ENCODE peak calls at places on chromosomes 2 and 18, in five cellular contexts. O is HCT116; G is CD8-positive, alpha-beta T cell; S is heart left ventricle; I is effector memory CD4-positive, alpha-beta T cell. F is an unnamed sample. For H3K4me1, the result is how much of the 10 kb centered on the place peaks cover.

GRCh38 chr2:207014424-207014823 is 75.1 kb downstream of the CPO start:
- DNase-seq in I (no peak), G (no peak), O (no peak), S (no peak), F (no peak)

GRCh38 chr2:199118701-199119241 is 339.0 kb downstream of the SATB2 start:
- DNase-seq in O (no peak), S (no peak), I (no peak), G (no peak), F (no peak)

GRCh38 chr2:168593713-168594112 is 137.6 kb downstream of the CERS6 start:
- DNase-seq in O (no peak), I (no peak), G (no peak), S (no peak), F (no peak)

GRCh38 chr2:45780541-45781463 is 129.3 kb downstream of the PRKCE start:
- DNase-seq in O (no peak), I (no peak), G (no peak), S (no peak), F (no peak)

GRCh38 chr18:49849331-49850217 is 36.2 kb upstream of the ACAA2 start:
- DNase-seq in O (peak), I (no peak), S (peak), G (no peak), F (peak)

GRCh38 chr2:81250270-81250669 is 945.7 kb upstream of the LRRTM1 start:
- DNase-seq in S (no peak), O (no peak), I (no peak), G (no peak), F (no peak)

GRCh38 chr2:99481941-99482340 is 7.9 kb downstream of the REV1 start:
- DNase-seq in G (no peak), O (no peak), I (no peak), S (peak), F (peak)

GRCh38 chr2:12044857-12045256 is 298.4 kb downstream of the LPIN1 start:
- DNase-seq in I (no peak), O (no peak), S (no peak), G (peak), F (no peak)

GRCh38 chr2:55014962-55015939 is 35.0 kb downstream of the RTN4 start:
- DNase-seq in I (peak), S (peak), G (peak), O (peak), F (peak)

GRCh38 chr2:9110346-9110884 is 96.2 kb upstream of the ASAP2 start:
- DNase-seq in S (no peak), G (no peak), I (no peak), O (no peak), F (no peak)

GRCh38 chr2:128477026-128477820 is 158.6 kb upstream of the HS6ST1 start:
- DNase-seq in S (no peak), G (no peak), O (no peak), I (no peak), F (no peak)

GRCh38 chr2:238720232-238720672 is 127.6 kb upstream of the TWIST2 start:
- DNase-seq in O (peak), I (no peak), S (no peak), G (peak), F (peak)

GRCh38 chr18:46148810-46149209 is 44.6 kb downstream of the HAUS1 start:
- DNase-seq in S (no peak), G (peak), I (peak), O (no peak), F (peak)

GRCh38 chr2:7510353-7510752 is 593.1 kb downstream of the RNF144A start:
- DNase-seq in S (no peak), O (no peak), I (no peak), G (no peak), F (no peak)

GRCh38 chr2:180753809-180754761 is 226.3 kb upstream of the UBE2E3 start:
- DNase-seq in S (no peak), O (no peak), I (no peak), G (no peak), F (no peak)

GRCh38 chr2:216713691-216714411 is 18.5 kb upstream of the IGFBP5 start:
- DNase-seq in G (no peak), S (peak), I (no peak), O (no peak), F (no peak)

GRCh38 chr2:100785621-100786296 is 34.2 kb upstream of the NPAS2 start:
- DNase-seq in S (no peak), I (no peak), G (no peak), O (no peak), F (no peak)

GRCh38 chr18:8462651-8463185 is 146.5 kb upstream of the RAB12 start:
- DNase-seq in O (no peak), G (no peak), I (no peak), S (no peak), F (no peak)

GRCh38 chr18:14747513-14748474 is at the start of gene ANKRD30B:
- DNase-seq in O (no peak), I (no peak), G (no peak), S (no peak), F (no peak)

GRCh38 chr2:19753818-19754217 is 148.0 kb downstream of the TTC32 start:
- DNase-seq in O (no peak), I (no peak), S (no peak), G (no peak), F (no peak)

GRCh38 chr2:209095432-209095831 is 328.4 kb upstream of the MAP2 start:
- DNase-seq in G (no peak), S (no peak), O (no peak), I (no peak), F (no peak)

GRCh38 chr2:239034561-239035341 is 186.9 kb downstream of the TWIST2 start:
- DNase-seq in S (no peak), O (no peak), G (no peak), I (no peak), F (no peak)

GRCh38 chr2:74862268-74862964 is 28.5 kb downstream of the HK2 start:
- DNase-seq in G (no peak), S (no peak), O (no peak), I (no peak), F (no peak)

GRCh38 chr18:68925268-68925667 is 127.4 kb downstream of the CCDC102B start:
- DNase-seq in O (no peak), I (no peak), G (no peak), S (no peak), F (no peak)

GRCh38 chr2:30252723-30253688 is 21.7 kb downstream of the LBH start:
- DNase-seq in S (peak), I (no peak), O (no peak), G (peak), F (no peak)

GRCh38 chr18:35110554-35111058 is 69.4 kb downstream of the MAPRE2 start:
- DNase-seq in S (no peak), I (no peak), G (no peak), O (no peak), F (no peak)

GRCh38 chr18:32255570-32255969 is 65.7 kb downstream of the MEP1B start:
- DNase-seq in O (no peak), S (no peak), G (no peak), I (no peak), F (no peak)

GRCh38 chr2:151359768-151360167 is 2.4 kb downstream of the TNFAIP6 start:
- DNase-seq in O (no peak), I (no peak), G (no peak), S (no peak), F (no peak)

GRCh38 chr2:174335605-174336402 is 1.1 kb downstream of the SP9 start:
- DNase-seq in S (no peak), O (no peak), I (no peak), G (no peak), F (no peak)

GRCh38 chr18:46754661-46755292 is 2.1 kb downstream of the ST8SIA5 start:
- DNase-seq in O (no peak), G (no peak), I (no peak), S (peak), F (no peak)

GRCh38 chr18:48831802-48832201 is 119.0 kb downstream of the SMAD7 start:
- DNase-seq in O (no peak), I (no peak), G (peak), S (no peak), F (no peak)

GRCh38 chr2:105406221-105406620 is 7.4 kb upstream of the FHL2 start:
- DNase-seq in I (no peak), G (no peak), O (no peak), S (no peak), F (no peak)
- H3K4me1 ChIP-seq in I (under half), G (under half), O (half or more), S (half or more), F (under half)

GRCh38 chr2:85706063-85706462 is 11.9 kb downstream of the GNLY start:
- DNase-seq in S (no peak), O (no peak), I (no peak), G (no peak), F (no peak)

GRCh38 chr2:85704800-85705679 is 10.9 kb downstream of the GNLY start:
- DNase-seq in I (no peak), O (no peak), S (no peak), G (peak), F (no peak)

GRCh38 chr2:85705680-85706039 is 11.5 kb downstream of the GNLY start:
- DNase-seq in G (no peak), O (peak), I (no peak), S (no peak), F (no peak)

GRCh38 chr2:85707304-85707703 is 13.1 kb downstream of the GNLY start:
- DNase-seq in I (peak), G (peak), S (peak), O (peak), F (peak)

DNA sequence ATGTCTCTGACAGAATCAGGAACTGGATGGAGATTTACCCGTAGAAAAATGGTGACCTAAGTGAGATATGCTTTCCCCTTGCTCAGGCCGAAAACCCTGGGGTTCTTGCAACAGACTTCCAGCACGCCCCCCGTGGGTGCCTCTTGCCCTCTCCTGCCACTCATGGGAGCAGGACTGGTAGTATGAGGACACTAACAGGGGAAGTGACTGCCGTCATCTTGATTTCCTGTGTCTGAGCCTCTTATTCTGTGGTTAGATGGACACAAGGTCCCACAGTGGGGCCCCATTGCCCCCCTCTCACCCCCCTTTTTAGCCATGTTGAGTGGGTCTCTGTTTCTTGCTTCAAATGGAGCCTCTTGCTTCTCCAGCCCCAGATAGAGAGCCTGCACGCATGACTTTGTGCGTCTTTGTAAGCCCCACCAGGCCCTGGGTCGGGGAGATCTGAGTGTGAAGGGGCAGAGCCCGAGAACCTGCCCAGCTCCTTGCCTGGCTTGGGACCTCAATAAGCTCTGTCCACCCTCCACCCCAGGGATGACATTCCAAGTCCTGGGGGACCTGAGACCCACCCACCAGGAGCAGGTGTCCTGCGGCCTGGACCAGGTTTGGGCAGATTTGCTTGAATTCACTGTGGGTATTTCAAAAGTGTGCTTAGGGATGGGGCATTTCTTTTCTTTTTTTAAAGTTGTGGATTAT is 12.6 kb downstream of the GNLY start:
- DNase-seq in G (no peak), S (no peak), I (no peak), O (no peak), F (no peak)
- H3K4me1 ChIP-seq in G (under half), S (half or more), I (under half), O (under half), F (under half)

GRCh38 chr2:237645261-237645660 is 17.9 kb downstream of the LRRFIP1 start:
- DNase-seq in G (no peak), I (no peak), S (no peak), O (no peak), F (no peak)
- H3K4me1 ChIP-seq in G (under half), I (under half), S (half or more), O (under half), F (under half)

GRCh38 chr2:28661589-28662001 is 90.0 kb upstream of the PPP1CB start:
- DNase-seq in O (no peak), G (no peak), I (no peak), S (peak), F (no peak)
- H3K4me1 ChIP-seq in O (under half), G (under half), I (under half), S (under half), F (under half)

GRCh38 chr2:240566203-240567136 is 1.8 kb upstream of the RNPEPL1 start:
- DNase-seq in G (peak), O (peak), S (peak), I (peak), F (peak)

GRCh38 chr2:240567137-240567871 is 980 bp upstream of the RNPEPL1 start:
- DNase-seq in I (peak), O (no peak), G (peak), S (peak), F (no peak)

GRCh38 chr2:240564191-240564570 is 4.0 kb downstream of the DUSP28 start:
- DNase-seq in I (no peak), S (no peak), O (no peak), G (no peak), F (no peak)

GRCh38 chr2:240565267-240566202 is 2.7 kb upstream of the RNPEPL1 start:
- DNase-seq in S (peak), G (peak), I (peak), O (peak), F (peak)

DNA sequence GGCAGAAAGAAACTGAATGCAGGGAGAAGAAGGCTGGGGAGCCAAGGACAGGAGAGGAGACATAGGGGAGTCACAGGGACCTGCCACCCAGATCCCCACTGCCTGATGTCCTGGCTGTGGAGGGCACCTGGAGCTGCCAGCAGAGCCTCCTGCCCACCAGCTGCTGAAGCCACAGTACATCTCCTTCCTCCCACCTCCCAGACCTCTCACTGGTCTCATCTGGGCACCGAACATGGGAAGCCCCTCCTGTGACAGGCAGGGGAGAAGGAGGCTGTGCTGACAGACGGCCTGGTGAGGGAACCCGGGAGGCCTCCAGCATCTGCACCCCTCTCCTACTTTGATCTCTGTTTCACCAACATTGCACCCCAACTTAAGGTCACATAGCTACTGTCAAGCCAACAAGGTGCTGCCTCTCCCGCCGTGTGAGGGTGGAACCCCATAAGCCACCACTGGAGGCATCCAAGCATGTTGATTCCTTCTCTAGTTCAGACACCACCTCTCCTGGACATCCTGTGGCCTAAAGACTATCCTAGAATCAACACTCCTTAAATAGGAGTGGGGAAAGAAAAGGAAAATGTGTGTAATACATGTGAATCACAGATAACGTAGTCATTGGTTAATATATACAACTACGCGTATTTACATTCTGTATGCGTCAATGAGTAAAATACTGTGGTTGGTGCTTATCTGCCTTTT is 3.6 kb upstream of the RNPEPL1 start:
- DNase-seq in I (no peak), O (no peak), S (no peak), G (no peak), F (peak)
- H3K4me1 ChIP-seq in I (half or more), O (half or more), S (half or more), G (half or more), F (under half)

DNA sequence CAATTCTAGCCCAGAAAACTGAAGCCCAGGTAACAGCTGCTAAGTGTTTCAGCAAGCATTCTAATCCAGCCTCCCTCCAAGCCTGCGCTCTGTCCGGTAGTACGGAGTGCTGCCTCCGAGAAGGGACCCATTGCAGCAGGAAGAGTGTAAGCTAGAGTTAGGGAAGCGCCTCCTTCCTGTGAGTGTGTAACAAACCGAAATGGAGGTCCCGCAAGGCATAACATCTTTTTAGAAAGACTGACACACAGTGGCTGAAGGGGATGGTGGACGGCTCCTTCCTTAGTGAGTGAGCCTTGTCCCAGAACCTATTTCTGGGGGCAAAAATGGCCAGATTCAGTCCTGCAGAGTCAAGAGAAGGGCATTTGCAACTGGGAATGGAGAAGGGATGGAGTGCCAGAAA is 12.2 kb downstream of the PKDCC start:
- DNase-seq in G (no peak), O (no peak), S (no peak), I (no peak), F (no peak)
- H3K4me1 ChIP-seq in G (under half), O (under half), S (half or more), I (under half), F (under half)

DNA sequence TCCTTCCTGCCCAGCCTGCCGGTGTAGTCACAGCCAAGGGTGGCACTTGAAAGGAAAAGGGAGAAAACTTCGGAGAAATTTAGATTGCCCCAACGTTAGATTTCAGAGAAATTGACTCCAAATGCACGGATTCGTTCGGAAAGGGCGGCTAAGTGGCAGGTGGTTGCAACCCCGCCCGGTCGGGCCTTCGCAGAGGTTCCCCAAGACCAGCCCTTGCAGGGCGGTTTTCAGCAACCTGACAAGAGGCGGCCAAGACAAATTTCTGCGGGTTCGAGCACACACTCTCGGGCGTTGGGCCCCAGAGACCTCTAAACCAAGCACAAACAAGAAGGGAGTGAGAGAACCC is 4.8 kb downstream of the ONECUT2 start:
- DNase-seq in I (no peak), S (no peak), G (no peak), O (no peak), F (no peak)
- H3K4me1 ChIP-seq in I (under half), S (under half), G (under half), O (under half), F (under half)

GRCh38 chr18:12013186-12013916 is 32.0 kb downstream of the IMPA2 start:
- DNase-seq in G (no peak), I (no peak), O (no peak), S (no peak), F (peak)

GRCh38 chr18:12014091-12014490 is 32.8 kb downstream of the IMPA2 start:
- DNase-seq in I (no peak), O (no peak), G (no peak), S (no peak), F (peak)

GRCh38 chr18:12014976-12015696 is 33.8 kb downstream of the IMPA2 start:
- DNase-seq in G (no peak), O (no peak), S (no peak), I (no peak), F (no peak)

GRCh38 chr18:12015697-12016062 is 34.4 kb downstream of the IMPA2 start:
- DNase-seq in G (no peak), I (no peak), S (peak), O (no peak), F (no peak)

GRCh38 chr18:12014521-12014920 is 33.2 kb downstream of the IMPA2 start:
- DNase-seq in G (no peak), O (no peak), I (no peak), S (no peak), F (no peak)
- H3K4me1 ChIP-seq in G (under half), O (under half), I (under half), S (under half), F (under half)

F was measured in HAP-1.